ENCODE peak calls at places on chromosomes 2 and 18, in five cellular contexts. G, B, H, Z and Q are unnamed samples.

GRCh38 chr2:240296104-240296406 is 139.4 kb upstream of the GPC1 start:
- DNase-seq in H (no peak), B (no peak), Z (no peak), G (no peak), Q (no peak)

GRCh38 chr2:238561230-238561629 is 134.5 kb downstream of the ASB1 start:
- DNase-seq in H (no peak), Z (no peak), B (peak), G (no peak), Q (no peak)

GRCh38 chr18:74897971-74898657 is 300.4 kb downstream of the ZNF407 start:
- DNase-seq in B (peak), G (no peak), Z (no peak), H (no peak), Q (peak)

GRCh38 chr2:134869941-134870736 is 31.7 kb downstream of the ACMSD start:
- DNase-seq in B (no peak), Z (no peak), H (no peak), G (no peak), Q (peak)

GRCh38 chr2:182448371-182448770 is 21.5 kb upstream of the PDE1A start:
- DNase-seq in G (peak), Z (no peak), B (no peak), H (no peak), Q (peak)

GRCh38 chr2:38178556-38179419 is 102.8 kb upstream of the CYP1B1 start:
- DNase-seq in H (no peak), Z (peak), G (no peak), B (peak), Q (peak)

GRCh38 chr2:61721382-61721781 is 132.5 kb downstream of the FAM161A start:
- DNase-seq in H (no peak), G (no peak), B (no peak), Z (no peak), Q (no peak)

GRCh38 chr2:237874585-237875161 is 15.2 kb downstream of the RAMP1 start:
- DNase-seq in Z (peak), H (no peak), B (peak), G (no peak), Q (peak)

GRCh38 chr18:37309059-37309458 is 256.5 kb downstream of the CELF4 start:
- DNase-seq in Z (no peak), B (peak), G (no peak), H (no peak), Q (no peak)

GRCh38 chr2:57399061-57399460 is 647.5 kb upstream of the VRK2 start:
- DNase-seq in G (no peak), Z (no peak), B (no peak), H (no peak), Q (no peak)

GRCh38 chr2:9037176-9037575 is 33.7 kb upstream of the MBOAT2 start:
- DNase-seq in H (no peak), B (no peak), G (no peak), Z (no peak), Q (no peak)

GRCh38 chr2:241508240-241508509 is 209 bp downstream of the STK25 start:
- DNase-seq in B (no peak), Z (no peak), G (no peak), H (no peak), Q (no peak)

GRCh38 chr2:40488927-40489677 is 37.2 kb upstream of the SLC8A1 start:
- DNase-seq in Z (peak), B (peak), H (no peak), G (no peak), Q (peak)

GRCh38 chr2:127078691-127079270 is 28.2 kb downstream of the BIN1 start:
- DNase-seq in Z (no peak), H (no peak), B (no peak), G (no peak), Q (no peak)

GRCh38 chr18:68843467-68844089 is 45.7 kb downstream of the CCDC102B start:
- DNase-seq in B (no peak), Z (no peak), H (no peak), G (no peak), Q (no peak)

GRCh38 chr18:59197636-59198035 is 22.3 kb upstream of the GRP start:
- DNase-seq in B (no peak), H (no peak), Z (no peak), G (no peak), Q (no peak)

GRCh38 chr2:54999182-54999581 is 51.1 kb downstream of the RTN4 start:
- DNase-seq in H (no peak), B (peak), G (no peak), Z (peak), Q (peak)

GRCh38 chr2:104862061-104862941 is 8.4 kb downstream of the POU3F3 start:
- DNase-seq in H (peak), G (peak), Z (no peak), B (no peak), Q (no peak)
- TF ChIP-seq EZH2 in H (peak), G (peak), Z (no peak), B (peak), Q (peak)

GRCh38 chr2:60586081-60586480 is 32.6 kb upstream of the BCL11A start:
- DNase-seq in B (peak), G (no peak), Z (no peak), H (no peak), Q (no peak)

GRCh38 chr2:60585276-60585675 is 31.8 kb upstream of the BCL11A start:
- DNase-seq in Z (no peak), B (no peak), H (no peak), G (no peak), Q (no peak)

GRCh38 chr2:60583604-60584003 is 30.1 kb upstream of the BCL11A start:
- DNase-seq in H (no peak), G (no peak), Z (no peak), B (no peak), Q (no peak)

GRCh38 chr2:60577884-60578283 is 24.4 kb upstream of the BCL11A start:
- DNase-seq in G (no peak), H (no peak), Z (no peak), B (no peak), Q (no peak)

GRCh38 chr2:60581461-60582282 is 28.2 kb upstream of the BCL11A start:
- DNase-seq in H (peak), Z (peak), G (peak), B (peak), Q (peak)
- TF ChIP-seq EZH2 in H (peak), Z (no peak), G (no peak), B (no peak), Q (no peak)

GRCh38 chr2:95347681-95348608 is 50.8 kb downstream of the KCNIP3 start:
- DNase-seq in B (no peak), G (no peak), Z (no peak), H (no peak), Q (no peak)

GRCh38 chr2:95346236-95346737 is 49.1 kb downstream of the KCNIP3 start:
- DNase-seq in H (no peak), B (peak), G (no peak), Z (peak), Q (peak)

GRCh38 chr2:95345415-95346235 is 48.5 kb downstream of the KCNIP3 start:
- DNase-seq in B (peak), H (peak), Z (peak), G (peak), Q (peak)

GRCh38 chr2:95348609-95349567 is 51.7 kb downstream of the KCNIP3 start:
- DNase-seq in G (no peak), H (no peak), B (no peak), Z (no peak), Q (peak)

DNA sequence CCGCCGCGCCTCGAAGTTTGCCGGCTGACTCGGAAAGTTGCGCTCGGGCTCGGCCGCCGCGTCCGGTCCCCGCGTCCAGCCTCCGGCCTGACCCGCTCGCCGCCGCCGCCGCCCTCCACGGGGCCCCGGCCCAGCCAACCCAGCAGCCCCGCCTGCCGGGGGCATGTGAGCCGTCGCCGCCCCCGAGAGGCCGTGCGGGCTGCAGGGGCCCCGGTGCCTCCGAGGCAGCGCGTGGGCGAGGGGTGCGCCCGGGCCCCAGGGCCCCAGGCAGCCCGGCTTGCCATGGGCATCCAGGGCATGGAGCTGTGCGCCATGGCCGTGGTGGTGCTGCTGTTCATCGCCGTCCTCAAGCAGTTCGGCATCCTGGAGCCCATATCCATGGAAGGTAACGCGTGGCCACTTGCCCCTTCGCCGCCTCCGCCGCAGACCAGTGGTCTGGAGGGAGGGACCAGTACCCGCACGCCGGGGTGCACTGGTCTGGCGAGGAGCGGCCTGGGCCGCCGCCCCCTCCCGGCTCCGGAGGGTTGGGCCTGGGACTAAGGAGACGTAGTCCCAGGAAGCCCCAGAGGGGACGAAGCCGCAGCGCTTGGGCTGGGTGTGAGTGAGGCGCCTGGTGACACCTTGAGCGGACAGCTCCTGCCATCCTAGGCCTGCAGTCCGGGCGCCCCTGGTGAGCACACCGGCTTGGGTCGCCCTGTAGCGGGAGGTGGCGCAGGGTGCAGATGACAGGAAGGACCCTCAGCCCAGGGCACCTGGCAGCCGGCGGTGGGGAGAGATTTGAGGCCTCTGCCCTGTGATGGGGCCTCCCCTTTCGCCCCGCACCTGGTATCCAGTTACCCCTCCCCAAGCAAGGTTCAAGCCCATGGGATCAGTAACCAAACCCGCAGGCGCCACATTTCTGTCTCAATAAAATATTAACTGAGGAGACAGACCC is 49.9 kb downstream of the KCNIP3 start:
- DNase-seq in H (peak), G (peak), Z (no peak), B (no peak), Q (peak)
- TF ChIP-seq EZH2 in H (peak), G (peak), Z (no peak), B (no peak), Q (no peak)

DNA sequence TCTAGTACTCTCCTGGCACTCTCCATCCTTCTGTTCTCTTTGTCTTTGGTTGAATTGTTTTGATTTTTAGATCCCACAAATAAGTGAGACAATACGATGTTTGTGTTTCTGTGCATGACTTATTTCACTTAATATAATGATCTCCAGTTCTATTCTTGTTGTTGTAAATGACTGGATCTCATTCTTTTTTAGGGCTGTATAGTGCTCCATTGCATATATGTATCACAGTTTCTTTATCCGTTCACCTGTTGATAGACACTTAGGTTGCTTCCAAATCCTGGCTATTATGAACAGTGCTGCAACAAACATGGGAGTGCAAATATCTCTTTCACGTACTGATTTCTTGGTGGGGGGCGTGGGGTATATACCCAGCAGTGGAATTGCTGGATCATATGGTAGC is 245.0 kb downstream of the ADCYAP1 start:
- DNase-seq in B (no peak), G (no peak), Z (no peak), H (no peak), Q (no peak)
- TF ChIP-seq EZH2 in B (no peak), G (no peak), Z (no peak), H (no peak), Q (no peak)